ENCODE peak calls at places on chromosomes 3 and 15, in five cellular contexts. Q, H, I, E and G are unnamed samples.

GRCh38 chr3:82342521-82342920 is 581.1 kb upstream of the GBE1 start:
- DNase-seq in H (no peak), I (no peak), Q (peak; percentile 65), E (no peak), G (no peak)

GRCh38 chr3:26474706-26475105 is 147.9 kb upstream of the LRRC3B start:
- DNase-seq in I (no peak), Q (no peak), E (no peak), H (no peak), G (no peak)

GRCh38 chr3:158148218-158148617 is 38.3 kb downstream of the RSRC1 start:
- DNase-seq in H (no peak), I (no peak), E (no peak), Q (peak; percentile 24), G (no peak)

GRCh38 chr15:45715528-45715927 is 80.7 kb downstream of the SQOR start:
- DNase-seq in I (no peak), E (no peak), Q (peak; percentile 70), H (no peak), G (peak; percentile 51)

GRCh38 chr15:92294759-92295158 is 98.9 kb upstream of the ST8SIA2 start:
- DNase-seq in I (no peak), H (no peak), Q (no peak), E (no peak), G (no peak)

GRCh38 chr3:179853176-179853575 is 183.6 kb downstream of the PEX5L start:
- DNase-seq in Q (peak; percentile 90), H (no peak), E (peak; percentile 30), I (no peak), G (peak; percentile 2)

GRCh38 chr3:138879541-138880380 is 45.0 kb upstream of the PIK3CB start:
- DNase-seq in Q (no peak), E (no peak), H (no peak), I (no peak), G (no peak)

GRCh38 chr15:44623178-44623577 is 40.3 kb downstream of the SPG11 start:
- DNase-seq in H (no peak), Q (no peak), I (no peak), E (no peak), G (no peak)

GRCh38 chr15:96344706-96345559 is 14.4 kb downstream of the NR2F2 start:
- DNase-seq in I (no peak), Q (peak; percentile 36), E (no peak), H (peak; percentile 73), G (no peak)

GRCh38 chr3:183958226-183958625 is 59.5 kb downstream of the ABCC5 start:
- DNase-seq in I (no peak), E (no peak), H (no peak), Q (no peak), G (no peak)

GRCh38 chr3:149352556-149352955 is 19.1 kb upstream of the TM4SF18 start:
- DNase-seq in H (peak; percentile 66), I (peak; percentile 54), Q (peak; percentile 76), E (peak; percentile 29), G (peak; percentile 82)

GRCh38 chr3:4063916-4064592 is 239.1 kb upstream of the SETMAR start:
- DNase-seq in I (no peak), E (no peak), Q (no peak), H (no peak), G (no peak)

GRCh38 chr15:90231028-90232017 is 2.4 kb downstream of the CIB1 start:
- DNase-seq in H (peak; percentile 80), Q (no peak), E (no peak), I (peak; percentile 81), G (no peak)

GRCh38 chr3:13133471-13133981 is 60.3 kb upstream of the IQSEC1 start:
- DNase-seq in H (peak; percentile 33), E (no peak), I (no peak), Q (no peak), G (no peak)

GRCh38 chr3:8741581-8742355 is 8.2 kb downstream of the CAV3 start:
- DNase-seq in H (no peak), I (no peak), E (peak; percentile 53), Q (peak; percentile 75), G (peak; percentile 79)

GRCh38 chr15:37981781-37982180 is 47.3 kb downstream of the TMCO5A start:
- DNase-seq in H (no peak), E (no peak), I (no peak), Q (peak; percentile 78), G (peak; percentile 59)

GRCh38 chr3:133162906-133163305 is 124.7 kb downstream of the TMEM108 start:
- DNase-seq in H (no peak), Q (no peak), I (no peak), E (no peak), G (no peak)

GRCh38 chr3:153753035-153753434 is 368.2 kb upstream of the ARHGEF26 start:
- DNase-seq in I (no peak), Q (no peak), H (no peak), E (no peak), G (no peak)

GRCh38 chr3:20280257-20280656 is 94.3 kb upstream of the SGO1 start:
- DNase-seq in Q (no peak), H (no peak), I (no peak), E (no peak), G (no peak)

GRCh38 chr3:11611271-11611893 is 32.3 kb downstream of the VGLL4 start:
- DNase-seq in E (no peak), H (no peak), I (no peak), Q (no peak), G (no peak)

GRCh38 chr3:107263269-107264021 is 113.8 kb upstream of the CCDC54 start:
- DNase-seq in E (peak; percentile 20), H (no peak), Q (peak; percentile 71), I (no peak), G (peak; percentile 84)

GRCh38 chr3:51581529-51581928 is 43.0 kb downstream of the RAD54L2 start:
- DNase-seq in E (no peak), H (no peak), Q (peak; percentile 55), I (no peak), G (peak; percentile 48)

GRCh38 chr3:11820540-11821041 is 26.1 kb downstream of the TAMM41 start:
- DNase-seq in H (no peak), Q (peak; percentile 73), E (peak; percentile 32), I (no peak), G (peak; percentile 24)

GRCh38 chr15:55108858-55109518 is 87.8 kb downstream of the RSL24D1 start:
- DNase-seq in Q (peak; percentile 64), H (peak; percentile 75), I (peak; percentile 51), E (peak; percentile 14), G (peak; percentile 65)

GRCh38 chr15:81809543-81809942 is 236.3 kb downstream of the MEX3B start:
- DNase-seq in H (no peak), Q (peak; percentile 19), E (no peak), I (no peak), G (peak; percentile 5)

GRCh38 chr3:53592862-53593261 is 98.5 kb downstream of the CACNA1D start:
- DNase-seq in Q (no peak), E (no peak), H (no peak), I (no peak), G (no peak)

GRCh38 chr3:39112113-39112512 is 4.6 kb downstream of the TTC21A start:
- DNase-seq in E (no peak), H (no peak), Q (no peak), I (no peak), G (no peak)

GRCh38 chr3:150114873-150115570 is 144.3 kb upstream of the PFN2 start:
- DNase-seq in I (no peak), Q (peak; percentile 61), H (no peak), E (no peak), G (peak; percentile 59)

GRCh38 chr3:31636063-31636462 is 103.3 kb downstream of the STT3B start:
- DNase-seq in E (no peak), H (no peak), I (no peak), Q (no peak), G (no peak)

DNA sequence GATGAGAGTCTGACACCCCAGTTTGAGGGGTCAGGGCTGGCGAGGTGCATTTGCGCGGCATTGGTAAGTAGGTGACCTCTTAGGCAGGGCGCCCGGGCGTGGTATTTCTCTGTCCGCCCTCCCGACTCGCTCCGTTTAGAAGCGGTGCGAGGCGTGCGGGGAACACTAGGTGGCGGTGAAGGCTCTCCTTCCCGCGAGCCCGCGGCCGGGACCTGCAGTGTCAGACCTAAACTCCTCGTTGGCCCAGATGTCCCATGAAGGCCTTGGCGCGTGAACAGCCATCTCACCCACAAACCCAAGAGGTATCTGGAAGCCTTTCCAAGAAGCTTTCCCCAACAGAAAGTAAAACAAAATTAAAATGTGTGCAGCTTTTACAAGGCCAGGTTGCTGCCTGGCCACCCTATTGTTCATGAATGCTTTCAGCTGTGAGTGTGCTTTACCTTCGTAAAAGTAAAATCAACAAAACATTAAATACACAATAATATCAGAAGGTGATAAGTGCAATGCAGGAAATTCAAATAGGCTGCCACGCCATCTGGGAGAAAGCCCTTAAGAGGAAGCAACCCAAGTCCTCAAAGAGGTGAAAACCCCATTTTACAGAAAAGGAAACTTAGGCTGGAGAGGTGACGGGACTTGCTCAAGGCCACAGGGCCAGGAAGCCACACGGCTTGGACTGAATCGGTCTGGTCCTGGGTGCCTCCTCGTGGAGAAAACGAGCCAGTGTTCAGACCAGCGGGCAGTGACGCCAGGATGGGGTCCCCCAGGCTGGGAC is 120.3 kb downstream of the ETFA start:
- DNase-seq in I (peak; percentile 80), E (peak; percentile 65), H (peak; percentile 92), Q (peak; percentile 78), G (peak; percentile 76)
- H3K4me3 ChIP-seq in I (no peak overlapping the region), E (no peak overlapping the region), H (peak overlapping the region; percentile 12), Q (no peak overlapping the region), G (no peak overlapping the region)

GRCh38 chr3:64030741-64031140 is 7.4 kb upstream of the PSMD6 start:
- DNase-seq in E (peak; percentile 67), I (peak; percentile 74), H (peak; percentile 84), Q (peak; percentile 69), G (peak; percentile 71)
- TF ChIP-seq CTCF in E (peak; percentile 70), I (peak; percentile 77), H (peak; percentile 94), Q (peak; percentile 93), G (peak; percentile 81)

GRCh38 chr3:69865920-69866679 is 126.8 kb downstream of the MITF start:
- DNase-seq in Q (peak; percentile 53), E (peak; percentile 13), H (peak; percentile 80), I (peak; percentile 25), G (no peak)
- H3K4me3 ChIP-seq in Q (peak overlapping the region; percentile 36), E (peak overlapping the region; percentile 8), H (peak overlapping the region; percentile 82), I (no peak overlapping the region), G (no peak overlapping the region)

GRCh38 chr3:50552598-50552997 is 14.9 kb downstream of the C3orf18 start:
- DNase-seq in E (no peak), I (no peak), H (no peak), Q (no peak), G (no peak)

GRCh38 chr3:50550079-50550736 is 17.3 kb downstream of the C3orf18 start:
- DNase-seq in E (peak; percentile 30), H (no peak), I (no peak), Q (peak; percentile 59), G (peak; percentile 48)

GRCh38 chr3:50549226-50549625 is 18.3 kb downstream of the C3orf18 start:
- DNase-seq in E (no peak), Q (no peak), I (no peak), H (no peak), G (no peak)

GRCh38 chr3:50552058-50552435 is 15.5 kb downstream of the C3orf18 start:
- DNase-seq in E (no peak), I (no peak), Q (no peak), H (no peak), G (no peak)

GRCh38 chr3:50551293-50552057 is 16.1 kb downstream of the C3orf18 start:
- DNase-seq in H (no peak), Q (peak; percentile 13), E (no peak), I (no peak), G (peak; percentile 32)
- TF ChIP-seq CTCF in H (no peak), Q (no peak), E (no peak), I (no peak), G (no peak)